ENCODE peak calls at places on chromosomes 5 and 9, in five cellular contexts. T is stimulated activated naive B cell treated with anti-CD40 and anti-IgM and Interleukin-4, amounts not matched to agents 10 μg/mL and 1 μg/mL and 100 μg/mL, for 72 hours; D is CD8-positive, alpha-beta memory T cell; N is hypothalamus; Y is iris pigment epithelial cell. H is an unnamed sample.

GRCh38 chr5:75363111-75363510 is 26.1 kb downstream of the HMGCR start:
- DNase-seq in T (no peak), N (no peak), D (no peak), Y (no peak), H (no peak)

GRCh38 chr5:10723519-10723918 is 37.5 kb downstream of the DAP start:
- DNase-seq in Y (no peak), T (no peak), D (no peak), N (no peak), H (no peak)

GRCh38 chr5:83035373-83036170 is 41.6 kb downstream of the TMEM167A start:
- DNase-seq in T (no peak), D (no peak), N (peak; percentile 48), Y (no peak), H (no peak)

GRCh38 chr9:33147770-33148169 is 19.4 kb downstream of the B4GALT1 start:
- DNase-seq in T (no peak), N (no peak), Y (no peak), D (no peak), H (no peak)

GRCh38 chr5:56669534-56670483 is 145.5 kb upstream of the MAP3K1 start:
- DNase-seq in T (peak; percentile 78), N (no peak), Y (peak; percentile 23), D (no peak), H (no peak)

GRCh38 chr5:112931473-112931872 is 9.4 kb upstream of the REEP5 start:
- DNase-seq in N (no peak), D (no peak), Y (no peak), T (no peak), H (no peak)

GRCh38 chr5:3077684-3078083 is 326.2 kb upstream of the IRX2 start:
- DNase-seq in D (no peak), T (no peak), N (no peak), Y (no peak), H (no peak)

GRCh38 chr5:76270214-76270613 is 132.9 kb upstream of the IQGAP2 start:
- DNase-seq in N (no peak), T (peak; percentile 19), Y (peak; percentile 57), D (no peak), H (no peak)

GRCh38 chr5:79756102-79756501 is 66.5 kb downstream of the CMYA5 start:
- DNase-seq in N (no peak), T (no peak), D (no peak), Y (no peak), H (no peak)

GRCh38 chr9:14830057-14830456 is 80.2 kb downstream of the FREM1 start:
- DNase-seq in N (no peak), Y (no peak), D (no peak), T (no peak), H (no peak)

GRCh38 chr9:33988219-33988890 is 60.3 kb downstream of the UBAP2 start:
- DNase-seq in Y (peak; percentile 22), D (no peak), N (no peak), T (peak; percentile 4), H (no peak)

GRCh38 chr5:76601470-76601869 is 21.7 kb downstream of the F2RL2 start:
- DNase-seq in T (peak; percentile 7), D (no peak), Y (peak; percentile 69), N (no peak), H (peak; percentile 64)

GRCh38 chr5:134018154-134018985 is 13.6 kb upstream of the VDAC1 start:
- DNase-seq in D (no peak), Y (no peak), N (no peak), T (no peak), H (peak; percentile 70)

GRCh38 chr5:30099634-30100033 is 1093.9 kb upstream of the CDH6 start:
- DNase-seq in N (no peak), Y (peak; percentile 80), D (no peak), T (no peak), H (peak; percentile 14)

GRCh38 chr9:113998529-113999255 is 79.4 kb downstream of the AMBP start:
- DNase-seq in T (no peak), D (no peak), N (no peak), Y (no peak), H (no peak)

GRCh38 chr5:14954620-14955343 is 83.2 kb upstream of the ANKH start:
- DNase-seq in T (no peak), D (no peak), Y (no peak), N (no peak), H (no peak)

GRCh38 chr5:78627175-78627574 is 21.4 kb downstream of the LHFPL2 start:
- DNase-seq in Y (peak; percentile 60), N (no peak), D (no peak), T (no peak), H (no peak)

GRCh38 chr5:134177197-134178171 is 734 bp upstream of the SKP1 start:
- DNase-seq in Y (peak; percentile 64), N (no peak), T (no peak), D (no peak), H (peak; percentile 74)

GRCh38 chr5:72388652-72389051 is 68.5 kb downstream of the PTCD2 start:
- DNase-seq in N (no peak), T (no peak), D (no peak), Y (peak; percentile 51), H (no peak)

GRCh38 chr9:126704157-126704941 is 90.6 kb downstream of the LMX1B start:
- DNase-seq in N (no peak), T (no peak), Y (peak; percentile 76), D (no peak), H (no peak)

GRCh38 chr5:162334944-162335343 is 267.4 kb downstream of the GABRG2 start:
- DNase-seq in D (no peak), Y (no peak), N (no peak), T (no peak), H (no peak)

GRCh38 chr5:32713396-32714381 is 2.6 kb downstream of the NPR3 start:
- DNase-seq in Y (peak; percentile 29), D (no peak), T (no peak), N (no peak), H (no peak)

GRCh38 chr5:43106290-43106638 is 14.4 kb upstream of the ZNF131 start:
- DNase-seq in Y (no peak), N (no peak), T (no peak), D (no peak), H (no peak)

GRCh38 chr9:129894106-129894823 is 59.0 kb downstream of the USP20 start:
- DNase-seq in D (peak; percentile 22), Y (no peak), N (no peak), T (no peak), H (no peak)

GRCh38 chr5:99025298-99026045 is 96.7 kb upstream of the CHD1 start:
- DNase-seq in Y (peak; percentile 26), T (no peak), N (no peak), D (no peak), H (no peak)

GRCh38 chr9:4108708-4109444 is 191.0 kb downstream of the GLIS3 start:
- DNase-seq in N (no peak), Y (no peak), T (no peak), D (no peak), H (no peak)

H was measured in SJSA1.